ENCODE peak calls at places on chromosomes 4 and X, in four cellular contexts. A is HepG2, I is K562, F is GM12878. N is an unnamed sample.
A peak's percentile ranks its signal among the peaks of the same experiment; 100 is the strongest.

GRCh38 chr4:24321151-24321550 is 263.2 kb downstream of the DHX15 start:
- DNase-seq in A (no peak), I (no peak), F (no peak), N (no peak)

GRCh38 chrX:134688181-134688580 is 29.9 kb upstream of the PLAC1 start:
- DNase-seq in I (no peak), F (no peak), A (no peak), N (no peak)

GRCh38 chr4:122117743-122118142 is 34.4 kb upstream of the BLTP1 start:
- DNase-seq in A (no peak), F (no peak), I (no peak), N (no peak)

GRCh38 chr4:40183615-40184411 is 13.0 kb upstream of the RHOH start:
- DNase-seq in F (no peak), I (no peak), A (no peak), N (no peak)

GRCh38 chrX:12076046-12076445 is 62.2 kb upstream of the FRMPD4 start:
- DNase-seq in F (no peak), I (no peak), A (no peak), N (peak; percentile 35)

GRCh38 chr4:116733368-116733767 is 352.0 kb downstream of the TRAM1L1 start:
- DNase-seq in A (no peak), F (no peak), I (no peak), N (no peak)

GRCh38 chrX:110374544-110374943 is 15.9 kb downstream of the RTL9 start:
- DNase-seq in A (no peak), F (no peak), I (peak; percentile 50), N (no peak)

GRCh38 chrX:9912341-9912740 is 54.8 kb upstream of the CLDN34 start:
- DNase-seq in I (no peak), A (no peak), F (no peak), N (no peak)

GRCh38 chrX:2607113-2607512 is 84.0 kb upstream of the CD99 start:
- DNase-seq in F (no peak), A (no peak), I (no peak), N (no peak)

GRCh38 chr4:142331132-142331531 is 515.0 kb downstream of the INPP4B start:
- DNase-seq in I (no peak), F (no peak), A (no peak), N (no peak)

GRCh38 chr4:103998752-103999151 is 279.0 kb upstream of the TACR3 start:
- DNase-seq in A (no peak), F (no peak), I (no peak), N (no peak)

GRCh38 chr4:57351716-57352115 is 241.5 kb upstream of the IGFBP7 start:
- DNase-seq in F (no peak), A (no peak), I (no peak), N (no peak)

GRCh38 chr4:56603297-56603696 is 77.8 kb downstream of the HOPX start:
- DNase-seq in I (no peak), F (no peak), A (no peak), N (no peak)

GRCh38 chrX:41085883-41086626 is 810 bp downstream of the USP9X start:
- DNase-seq in F (no peak), A (peak; percentile 30), I (peak; percentile 35), N (peak; percentile 37)

GRCh38 chrX:121333942-121334341 is 286.5 kb downstream of the GLUD2 start:
- DNase-seq in I (no peak), F (no peak), A (no peak), N (no peak)

GRCh38 chrX:130145123-130145522 is 20.5 kb downstream of the AIFM1 start:
- DNase-seq in A (no peak), I (no peak), F (no peak), N (no peak)

GRCh38 chrX:41737065-41737464 is 13.1 kb downstream of the GPR82 start:
- DNase-seq in I (peak; percentile 9), A (no peak), F (no peak), N (no peak)

GRCh38 chr4:34636623-34637022 is 1607.7 kb downstream of the ARAP2 start:
- DNase-seq in A (no peak), I (no peak), F (no peak), N (no peak)

GRCh38 chr4:87270144-87270543 is 49.7 kb upstream of the KLHL8 start:
- DNase-seq in A (peak; percentile 62), I (peak; percentile 16), F (no peak), N (peak; percentile 51)

GRCh38 chrX:34559325-34559724 is 97.8 kb downstream of the TMEM47 start:
- DNase-seq in I (no peak), A (no peak), F (no peak), N (no peak)

GRCh38 chr4:186445040-186445439 is 110.3 kb downstream of the MTNR1A start:
- DNase-seq in A (no peak), I (no peak), F (no peak), N (no peak)

GRCh38 chr4:7475207-7475606 is 40.5 kb upstream of the PSAPL1 start:
- DNase-seq in A (no peak), F (no peak), I (no peak), N (no peak)

GRCh38 chr4:7822858-7823257 is 116.8 kb downstream of the AFAP1 start:
- DNase-seq in I (no peak), F (no peak), A (no peak), N (no peak)

GRCh38 chrX:38335382-38335781 is 8.1 kb upstream of the RPGR start:
- DNase-seq in A (no peak), F (no peak), I (no peak), N (no peak)

GRCh38 chrX:31353095-31353494 is 281.3 kb upstream of the FTHL17 start:
- DNase-seq in F (no peak), A (no peak), I (no peak), N (no peak)

GRCh38 chrX:24575496-24575895 is 71.7 kb downstream of the PCYT1B start:
- DNase-seq in F (no peak), A (no peak), I (no peak), N (no peak)

GRCh38 chrX:7926501-7926900 is 712 bp downstream of the PNPLA4 start:
- DNase-seq in F (no peak), I (no peak), A (no peak), N (no peak)

GRCh38 chrX:19975862-19976261 is 15.0 kb downstream of the BCLAF3 start:
- DNase-seq in I (no peak), F (no peak), A (no peak), N (no peak)

DNA sequence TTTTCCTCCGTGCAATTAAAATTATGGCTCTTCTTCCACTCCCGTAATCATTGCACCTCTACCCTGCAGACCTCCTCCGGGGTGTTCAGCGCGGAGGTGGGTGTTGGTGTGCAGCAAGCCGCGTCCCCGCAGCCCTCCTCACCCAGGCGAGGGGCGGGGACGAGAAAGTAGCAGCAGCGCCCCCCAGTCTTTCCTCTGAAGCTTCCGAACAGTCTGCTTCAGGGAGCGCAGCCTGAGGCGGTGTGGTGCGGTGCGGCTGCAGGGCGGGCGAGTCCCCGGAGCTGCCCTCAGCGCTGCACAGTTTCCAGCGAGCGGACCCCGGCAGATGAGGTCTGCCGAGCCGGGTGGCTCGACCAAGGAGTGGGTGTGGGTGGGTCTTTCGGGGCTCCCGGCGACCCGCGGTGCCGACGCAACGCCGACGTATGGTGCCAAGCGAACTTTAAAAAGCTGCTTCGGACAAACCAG is at the start of gene FRAS1:
- DNase-seq in F (no peak), A (peak; percentile 62), I (no peak), N (peak; percentile 20)
- TF ChIP-seq RFX5 in F (no peak), A (no peak), I (no peak), N (no peak)

DNA sequence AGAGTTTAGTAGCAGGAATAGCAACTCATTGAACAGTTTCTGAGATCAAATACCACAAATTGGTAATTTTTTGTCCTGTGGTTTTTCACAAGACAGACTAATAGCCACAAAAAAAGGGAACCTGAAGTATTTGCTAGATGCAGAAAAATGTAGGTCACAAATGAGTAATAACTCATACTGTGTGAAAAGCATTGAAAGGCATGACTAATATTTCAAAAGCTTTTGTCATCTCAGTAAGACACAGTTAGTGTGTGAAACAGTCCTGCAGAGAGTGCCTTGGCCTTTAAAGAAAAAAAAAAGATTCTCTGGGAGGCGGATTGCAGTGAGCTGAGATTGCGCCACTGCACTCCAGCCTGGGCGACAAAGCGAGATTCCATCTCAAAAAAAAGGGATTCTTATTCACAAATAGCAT is 31.4 kb upstream of the SLC25A31 start:
- DNase-seq in I (no peak), A (no peak), F (peak; percentile 83), N (peak; percentile 21)
- TF ChIP-seq HDAC2 in I (no peak), A (no peak), F (no peak), N (no peak)

GRCh38 chr4:127643791-127644190 is 11.0 kb downstream of the INTU start:
- DNase-seq in A (no peak), I (no peak), F (no peak), N (no peak)
- TF ChIP-seq REST in A (no peak), I (no peak), F (no peak), N (no peak)

GRCh38 chr4:2834001-2834921 is 9.4 kb upstream of the ADD1 start:
- DNase-seq in I (no peak), F (no peak), A (no peak), N (no peak)
- TF ChIP-seq RFX5 in I (no peak), F (no peak), A (no peak), N (no peak)

GRCh38 chr4:102683846-102684581 is 76.8 kb downstream of the MANBA start:
- DNase-seq in I (no peak), A (no peak), F (no peak), N (no peak)
- TF ChIP-seq HDAC2 in I (no peak), A (no peak), F (no peak), N (no peak)